ENCODE peak calls at places on chromosomes 4 and X, in five cellular contexts. One of them, this sample, is unnamed.

GRCh38 chr4:135249006-135249405 is 1047.4 kb upstream of the PABPC4L start:
- DNase-seq in GM23248: no peak
- DNase-seq in tibial nerve: no peak
- DNase-seq in breast epithelium: no peak
- DNase-seq in neural progenitor cell: peak; percentile 44
- DNase-seq in this sample: no peak

GRCh38 chrX:72131317-72132294 is at the start of gene RTL5:
- DNase-seq in tibial nerve: peak; percentile 69
- DNase-seq in breast epithelium: peak; percentile 75
- DNase-seq in neural progenitor cell: peak; percentile 91
- DNase-seq in GM23248: peak; percentile 88
- DNase-seq in this sample: peak; percentile 89

GRCh38 chrX:397575-397974 is 10.9 kb upstream of the PPP2R3B start:
- DNase-seq in tibial nerve: peak; percentile 49
- DNase-seq in GM23248: no peak
- DNase-seq in breast epithelium: no peak
- DNase-seq in neural progenitor cell: peak; percentile 83
- DNase-seq in this sample: no peak

GRCh38 chr4:154439224-154439623 is 52.4 kb downstream of the DCHS2 start:
- DNase-seq in neural progenitor cell: no peak
- DNase-seq in tibial nerve: no peak
- DNase-seq in GM23248: no peak
- DNase-seq in breast epithelium: no peak
- DNase-seq in this sample: no peak

GRCh38 chrX:48573690-48574269 is 504 bp upstream of the RBM3 start:
- DNase-seq in GM23248: no peak
- DNase-seq in neural progenitor cell: no peak
- DNase-seq in tibial nerve: peak; percentile 15
- DNase-seq in breast epithelium: peak; percentile 28
- DNase-seq in this sample: peak; percentile 68

GRCh38 chr4:64192731-64193412 is 216.4 kb downstream of the TECRL start:
- DNase-seq in breast epithelium: no peak
- DNase-seq in GM23248: no peak
- DNase-seq in tibial nerve: no peak
- DNase-seq in neural progenitor cell: no peak
- DNase-seq in this sample: no peak

GRCh38 chr4:169756971-169757574 is 671 bp downstream of the HPF1 start:
- DNase-seq in neural progenitor cell: no peak
- DNase-seq in breast epithelium: no peak
- DNase-seq in tibial nerve: no peak
- DNase-seq in GM23248: peak; percentile 26
- DNase-seq in this sample: no peak

GRCh38 chr4:2417196-2417764 is 1.2 kb downstream of the ZFYVE28 start:
- DNase-seq in breast epithelium: no peak
- DNase-seq in GM23248: peak; percentile 45
- DNase-seq in neural progenitor cell: peak; percentile 75
- DNase-seq in tibial nerve: no peak
- DNase-seq in this sample: no peak

GRCh38 chrX:132876509-132876837 is 82.0 kb downstream of the HS6ST2 start:
- DNase-seq in GM23248: no peak
- DNase-seq in tibial nerve: no peak
- DNase-seq in neural progenitor cell: peak; percentile 57
- DNase-seq in breast epithelium: no peak
- DNase-seq in this sample: no peak

GRCh38 chr4:47836655-47837581 is 949 bp downstream of the CORIN start:
- DNase-seq in neural progenitor cell: peak; percentile 89
- DNase-seq in tibial nerve: peak; percentile 53
- DNase-seq in breast epithelium: peak; percentile 56
- DNase-seq in GM23248: peak; percentile 92
- DNase-seq in this sample: peak; percentile 91

GRCh38 chrX:142204522-142205433 is at the start of gene MAGEC2:
- DNase-seq in GM23248: no peak
- DNase-seq in tibial nerve: no peak
- DNase-seq in breast epithelium: no peak
- DNase-seq in neural progenitor cell: no peak
- DNase-seq in this sample: no peak

GRCh38 chr4:177509346-177509745 is 67.1 kb upstream of the AGA start:
- DNase-seq in breast epithelium: no peak
- DNase-seq in tibial nerve: no peak
- DNase-seq in GM23248: no peak
- DNase-seq in neural progenitor cell: no peak
- DNase-seq in this sample: no peak

GRCh38 chrX:16832301-16832700 is 37.9 kb downstream of the RBBP7 start:
- DNase-seq in breast epithelium: no peak
- DNase-seq in neural progenitor cell: no peak
- DNase-seq in tibial nerve: no peak
- DNase-seq in GM23248: no peak
- DNase-seq in this sample: no peak

GRCh38 chr4:100948911-100949310 is 398.4 kb downstream of the PPP3CA start:
- DNase-seq in breast epithelium: no peak
- DNase-seq in GM23248: no peak
- DNase-seq in neural progenitor cell: no peak
- DNase-seq in tibial nerve: no peak
- DNase-seq in this sample: no peak

GRCh38 chr4:6855692-6856297 is 53.8 kb upstream of the TBC1D14 start:
- DNase-seq in tibial nerve: no peak
- DNase-seq in breast epithelium: no peak
- DNase-seq in GM23248: peak; percentile 73
- DNase-seq in neural progenitor cell: no peak
- DNase-seq in this sample: no peak

GRCh38 chr4:3045500-3045850 is 28.9 kb downstream of the HTT-AS start:
- DNase-seq in tibial nerve: no peak
- DNase-seq in breast epithelium: no peak
- DNase-seq in GM23248: peak; percentile 43
- DNase-seq in neural progenitor cell: no peak
- DNase-seq in this sample: peak; percentile 82

GRCh38 chr4:30722916-30723270 is 2.7 kb downstream of the PCDH7 start:
- DNase-seq in GM23248: no peak
- DNase-seq in breast epithelium: no peak
- DNase-seq in neural progenitor cell: peak; percentile 29
- DNase-seq in tibial nerve: no peak
- DNase-seq in this sample: no peak

GRCh38 chr4:160233141-160233540 is 1130.3 kb downstream of the RAPGEF2 start:
- DNase-seq in GM23248: no peak
- DNase-seq in breast epithelium: no peak
- DNase-seq in tibial nerve: no peak
- DNase-seq in neural progenitor cell: peak; percentile 10
- DNase-seq in this sample: no peak

GRCh38 chrX:5236096-5236495 is 992.6 kb downstream of the NLGN4X start:
- DNase-seq in breast epithelium: no peak
- DNase-seq in neural progenitor cell: peak; percentile 44
- DNase-seq in GM23248: no peak
- DNase-seq in tibial nerve: no peak
- DNase-seq in this sample: no peak

GRCh38 chr4:141711211-141711610 is 74.8 kb downstream of the IL15 start:
- DNase-seq in tibial nerve: peak; percentile 31
- DNase-seq in GM23248: peak; percentile 74
- DNase-seq in neural progenitor cell: peak; percentile 16
- DNase-seq in breast epithelium: no peak
- DNase-seq in this sample: no peak

GRCh38 chr4:5638976-5639375 is 69.4 kb downstream of the EVC2 start:
- DNase-seq in breast epithelium: no peak
- DNase-seq in tibial nerve: no peak
- DNase-seq in neural progenitor cell: no peak
- DNase-seq in GM23248: peak; percentile 81
- DNase-seq in this sample: no peak

GRCh38 chr4:170229021-170229420 is 139.3 kb upstream of the AADAT start:
- DNase-seq in breast epithelium: no peak
- DNase-seq in GM23248: no peak
- DNase-seq in tibial nerve: no peak
- DNase-seq in neural progenitor cell: peak; percentile 53
- DNase-seq in this sample: no peak

GRCh38 chrX:13235930-13236329 is 83.9 kb downstream of the ATXN3L start:
- DNase-seq in breast epithelium: no peak
- DNase-seq in tibial nerve: no peak
- DNase-seq in GM23248: no peak
- DNase-seq in neural progenitor cell: no peak
- DNase-seq in this sample: no peak

GRCh38 chr4:118281611-118282442 is 71.0 kb downstream of the PRSS12 start:
- DNase-seq in neural progenitor cell: peak; percentile 43
- DNase-seq in GM23248: peak; percentile 42
- DNase-seq in tibial nerve: no peak
- DNase-seq in breast epithelium: no peak
- DNase-seq in this sample: no peak

GRCh38 chr4:159823743-159824142 is 720.9 kb downstream of the RAPGEF2 start:
- DNase-seq in breast epithelium: no peak
- DNase-seq in GM23248: no peak
- DNase-seq in tibial nerve: no peak
- DNase-seq in neural progenitor cell: no peak
- DNase-seq in this sample: no peak

GRCh38 chrX:151983186-151983585 is 8.7 kb upstream of the GABRE start:
- DNase-seq in GM23248: peak; percentile 27
- DNase-seq in neural progenitor cell: no peak
- DNase-seq in breast epithelium: no peak
- DNase-seq in tibial nerve: no peak
- DNase-seq in this sample: no peak

GRCh38 chr4:41363384-41363981 is 106.8 kb downstream of the UCHL1 start:
- DNase-seq in breast epithelium: no peak
- DNase-seq in tibial nerve: no peak
- DNase-seq in GM23248: peak; percentile 80
- DNase-seq in neural progenitor cell: peak; percentile 37
- DNase-seq in this sample: peak; percentile 77

GRCh38 chrX:42606591-42606990 is 171.4 kb downstream of the PPP1R2C start:
- DNase-seq in GM23248: no peak
- DNase-seq in breast epithelium: no peak
- DNase-seq in tibial nerve: no peak
- DNase-seq in neural progenitor cell: peak; percentile 79
- DNase-seq in this sample: no peak

GRCh38 chr4:171714791-171715454 is 98.3 kb upstream of the GALNTL6 start:
- DNase-seq in breast epithelium: no peak
- DNase-seq in GM23248: no peak
- DNase-seq in tibial nerve: no peak
- DNase-seq in neural progenitor cell: no peak
- DNase-seq in this sample: no peak

GRCh38 chr4:185096032-185096653 is 46.9 kb upstream of the SLC25A4 start:
- DNase-seq in tibial nerve: peak; percentile 77
- DNase-seq in GM23248: peak; percentile 59
- DNase-seq in breast epithelium: no peak
- DNase-seq in neural progenitor cell: peak; percentile 57
- DNase-seq in this sample: no peak

GRCh38 chr4:136329042-136329662 is 1203.1 kb downstream of the PCDH18 start:
- DNase-seq in tibial nerve: no peak
- DNase-seq in breast epithelium: no peak
- DNase-seq in neural progenitor cell: peak; percentile 19
- DNase-seq in GM23248: no peak
- DNase-seq in this sample: no peak

GRCh38 chrX:136185409-136186022 is 38.2 kb downstream of the FHL1 start:
- DNase-seq in tibial nerve: no peak
- DNase-seq in breast epithelium: no peak
- DNase-seq in GM23248: peak; percentile 71
- DNase-seq in neural progenitor cell: no peak
- DNase-seq in this sample: no peak

GRCh38 chrX:68994135-68994882 is 165.5 kb downstream of the EFNB1 start:
- DNase-seq in GM23248: no peak
- DNase-seq in breast epithelium: no peak
- DNase-seq in neural progenitor cell: no peak
- DNase-seq in tibial nerve: no peak
- DNase-seq in this sample: no peak

GRCh38 chr4:76341063-76341462 is 34.5 kb downstream of the STBD1 start:
- DNase-seq in neural progenitor cell: no peak
- DNase-seq in tibial nerve: no peak
- DNase-seq in GM23248: peak; percentile 78
- DNase-seq in breast epithelium: no peak
- DNase-seq in this sample: no peak

GRCh38 chrX:119696251-119696890 is 3.4 kb upstream of the SEPTIN6 start:
- DNase-seq in tibial nerve: no peak
- DNase-seq in breast epithelium: no peak
- DNase-seq in GM23248: no peak
- DNase-seq in neural progenitor cell: no peak
- DNase-seq in this sample: no peak

GRCh38 chr4:110092646-110093045 is 105.8 kb downstream of the ELOVL6 start:
- DNase-seq in neural progenitor cell: no peak
- DNase-seq in GM23248: no peak
- DNase-seq in tibial nerve: no peak
- DNase-seq in breast epithelium: no peak
- DNase-seq in this sample: no peak
- H3K4me1 ChIP-seq in neural progenitor cell: peaks cover 8% of the 10 kb centered on the region
- H3K4me1 ChIP-seq in GM23248: peaks cover 35% of the 10 kb centered on the region
- H3K4me1 ChIP-seq in tibial nerve: no peaks in the 10 kb centered on the region
- H3K4me1 ChIP-seq in breast epithelium: no peaks in the 10 kb centered on the region
- H3K4me1 ChIP-seq in this sample: peaks cover under 1% of the 10 kb centered on the region

GRCh38 chr4:37664696-37665095 is 21.5 kb downstream of the RELL1 start:
- DNase-seq in GM23248: no peak
- DNase-seq in breast epithelium: no peak
- DNase-seq in tibial nerve: no peak
- DNase-seq in neural progenitor cell: no peak
- DNase-seq in this sample: no peak

GRCh38 chr4:37662306-37662705 is 23.9 kb downstream of the RELL1 start:
- DNase-seq in neural progenitor cell: peak; percentile 50
- DNase-seq in breast epithelium: no peak
- DNase-seq in GM23248: no peak
- DNase-seq in tibial nerve: no peak
- DNase-seq in this sample: no peak

GRCh38 chr4:37663552-37663951 is 22.6 kb downstream of the RELL1 start:
- DNase-seq in tibial nerve: no peak
- DNase-seq in GM23248: no peak
- DNase-seq in neural progenitor cell: no peak
- DNase-seq in breast epithelium: no peak
- DNase-seq in this sample: no peak

GRCh38 chr4:37661643-37662221 is 24.4 kb downstream of the RELL1 start:
- DNase-seq in GM23248: peak; percentile 32
- DNase-seq in tibial nerve: no peak
- DNase-seq in neural progenitor cell: no peak
- DNase-seq in breast epithelium: no peak
- DNase-seq in this sample: no peak

DNA sequence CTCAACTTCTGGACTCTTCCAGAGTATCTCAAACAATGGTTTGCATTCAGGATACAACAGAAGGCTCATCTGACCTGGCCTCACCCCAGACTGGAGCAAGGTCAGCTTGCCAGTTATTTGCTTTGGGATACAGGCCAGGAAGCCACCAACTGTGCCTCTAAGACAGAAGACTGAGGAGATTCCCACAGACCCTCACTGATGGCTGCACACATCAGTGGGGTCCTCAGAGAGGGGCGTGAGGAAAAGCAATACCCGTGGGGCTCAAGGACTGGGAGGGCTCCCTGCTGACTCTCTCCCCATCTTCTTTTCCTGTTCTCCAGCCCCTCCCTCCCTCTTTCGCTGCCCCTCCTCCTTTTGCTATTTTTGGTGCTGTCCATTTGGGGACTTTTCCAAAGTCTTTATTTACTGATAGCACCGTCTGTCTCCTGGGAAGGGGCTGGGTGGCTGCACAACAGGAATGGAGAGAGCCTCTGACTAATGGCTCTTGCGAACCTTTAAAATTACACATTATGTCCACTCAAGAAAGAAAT is 23.2 kb downstream of the RELL1 start:
- DNase-seq in neural progenitor cell: peak; percentile 23
- DNase-seq in tibial nerve: no peak
- DNase-seq in breast epithelium: no peak
- DNase-seq in GM23248: no peak
- DNase-seq in this sample: no peak
- H3K4me1 ChIP-seq in neural progenitor cell: peaks cover 38% of the 10 kb centered on the region
- H3K4me1 ChIP-seq in tibial nerve: no peaks in the 10 kb centered on the region
- H3K4me1 ChIP-seq in breast epithelium: peaks cover 14% of the 10 kb centered on the region
- H3K4me1 ChIP-seq in GM23248: peaks cover 29% of the 10 kb centered on the region
- H3K4me1 ChIP-seq in this sample: peaks cover 68% of the 10 kb centered on the region

GRCh38 chr4:40251366-40251765 is 54.5 kb downstream of the RHOH start:
- DNase-seq in breast epithelium: no peak
- DNase-seq in GM23248: peak; percentile 60
- DNase-seq in neural progenitor cell: no peak
- DNase-seq in tibial nerve: no peak
- DNase-seq in this sample: no peak
- H3K4me1 ChIP-seq in breast epithelium: no peaks in the 10 kb centered on the region
- H3K4me1 ChIP-seq in GM23248: peaks cover 24% of the 10 kb centered on the region
- H3K4me1 ChIP-seq in neural progenitor cell: peaks cover 5% of the 10 kb centered on the region
- H3K4me1 ChIP-seq in tibial nerve: no peaks in the 10 kb centered on the region
- H3K4me1 ChIP-seq in this sample: no peaks in the 10 kb centered on the region

GRCh38 chr4:123827511-123827910 is 430.9 kb downstream of the SPRY1 start:
- DNase-seq in tibial nerve: no peak
- DNase-seq in breast epithelium: no peak
- DNase-seq in neural progenitor cell: no peak
- DNase-seq in GM23248: no peak
- DNase-seq in this sample: no peak
- H3K4me1 ChIP-seq in tibial nerve: no peaks in the 10 kb centered on the region
- H3K4me1 ChIP-seq in breast epithelium: no peaks in the 10 kb centered on the region
- H3K4me1 ChIP-seq in neural progenitor cell: peaks cover 12% of the 10 kb centered on the region
- H3K4me1 ChIP-seq in GM23248: peaks cover 49% of the 10 kb centered on the region
- H3K4me1 ChIP-seq in this sample: no peaks in the 10 kb centered on the region

This sample was measured in right atrium auricular region.